ENCODE peak calls at places on chromosomes 5 and 9, in eight cellular contexts. R, T, D, X, H, O, Y and K are unnamed samples.

GRCh38 chr9:5509573-5509972 is 758 bp upstream of the PDCD1LG2 start:
- DNase-seq in Y (no peak), X (no peak), T (no peak), H (no peak), O (no peak), D (no peak), R (no peak), K (no peak)

GRCh38 chr9:114450181-114450580 is 55.1 kb downstream of the WHRN start:
- DNase-seq in X (no peak), R (no peak), D (no peak), Y (no peak), O (no peak), H (no peak), T (no peak), K (no peak)

GRCh38 chr5:176402684-176403083 is 13.7 kb downstream of the CLTB start:
- DNase-seq in O (no peak), H (no peak), D (peak), R (no peak), Y (peak), X (no peak), T (no peak), K (no peak)

GRCh38 chr5:143913008-143913752 is 101.2 kb downstream of the HMHB1 start:
- DNase-seq in H (no peak), O (no peak), Y (no peak), R (no peak), D (no peak), X (no peak), T (no peak), K (no peak)

GRCh38 chr5:31412324-31412723 is 119.6 kb downstream of the DROSHA start:
- DNase-seq in R (no peak), T (no peak), O (no peak), H (no peak), D (no peak), X (no peak), Y (no peak), K (no peak)

GRCh38 chr9:70101265-70101664 is 57.6 kb downstream of the MAMDC2 start:
- DNase-seq in X (no peak), Y (no peak), R (no peak), O (no peak), H (no peak), D (no peak), T (no peak), K (no peak)

GRCh38 chr5:82365744-82366228 is 87.6 kb upstream of the RPS23 start:
- DNase-seq in T (no peak), X (no peak), H (no peak), Y (no peak), O (no peak), D (no peak), R (no peak), K (no peak)

GRCh38 chr9:37486256-37486615 is 488 bp downstream of the POLR1E start:
- DNase-seq in H (no peak), R (no peak), Y (no peak), T (no peak), D (no peak), X (no peak), O (no peak), K (no peak)

GRCh38 chr5:112386716-112387115 is 32.4 kb downstream of the EPB41L4A start:
- DNase-seq in Y (no peak), X (no peak), R (no peak), T (no peak), D (no peak), O (no peak), H (no peak), K (no peak)

GRCh38 chr5:76855961-76856360 is 6.1 kb downstream of the S100Z start:
- DNase-seq in T (no peak), Y (no peak), D (no peak), X (no peak), O (no peak), H (peak), R (no peak), K (peak)

GRCh38 chr9:119961774-119962408 is 592.7 kb upstream of the BRINP1 start:
- DNase-seq in D (no peak), R (peak), X (no peak), O (no peak), H (no peak), Y (peak), T (no peak), K (no peak)

GRCh38 chr5:31854625-31855526 is 215.9 kb downstream of the PDZD2 start:
- DNase-seq in R (peak), X (peak), Y (peak), D (no peak), T (no peak), O (no peak), H (no peak), K (no peak)

GRCh38 chr9:14373319-14373632 is 59.3 kb upstream of the NFIB start:
- DNase-seq in R (no peak), Y (no peak), O (no peak), H (no peak), D (no peak), X (no peak), T (no peak), K (no peak)

GRCh38 chr9:128349772-128350171 is 9.4 kb downstream of the SLC27A4 start:
- DNase-seq in Y (no peak), H (no peak), X (no peak), R (no peak), D (no peak), O (no peak), T (no peak), K (no peak)

GRCh38 chr5:16492398-16493175 is 27.0 kb upstream of the ZNF622 start:
- DNase-seq in X (peak), D (no peak), T (no peak), H (no peak), R (peak), O (no peak), Y (no peak), K (no peak)

GRCh38 chr5:2739360-2740050 is 12.0 kb downstream of the IRX2 start:
- DNase-seq in H (no peak), X (no peak), O (no peak), D (peak), R (no peak), Y (no peak), T (no peak), K (no peak)

GRCh38 chr9:93258419-93258817 is 74.5 kb downstream of the WNK2 start:
- DNase-seq in H (no peak), D (peak), O (no peak), T (no peak), X (no peak), Y (no peak), R (peak), K (no peak)

GRCh38 chr5:38453506-38453905 is 102.9 kb downstream of the LIFR start:
- DNase-seq in R (no peak), O (peak), X (no peak), D (no peak), Y (no peak), H (peak), T (no peak), K (no peak)

GRCh38 chr5:9160747-9161146 is 385.1 kb downstream of the SEMA5A start:
- DNase-seq in H (no peak), R (no peak), Y (no peak), D (no peak), O (no peak), T (no peak), X (no peak), K (no peak)

GRCh38 chr9:17531642-17532254 is 47.1 kb upstream of the SH3GL2 start:
- DNase-seq in T (no peak), R (no peak), D (no peak), Y (no peak), O (no peak), H (no peak), X (peak), K (no peak)

GRCh38 chr5:102666164-102666951 is 88.7 kb upstream of the PAM start:
- DNase-seq in O (no peak), X (no peak), D (no peak), Y (no peak), T (no peak), H (no peak), R (no peak), K (no peak)

GRCh38 chr9:137370865-137371520 is 52.0 kb downstream of the EXD3 start:
- DNase-seq in R (peak), D (peak), T (no peak), H (no peak), X (no peak), Y (no peak), O (no peak), K (no peak)

GRCh38 chr9:17402309-17402708 is 176.6 kb upstream of the SH3GL2 start:
- DNase-seq in Y (no peak), D (no peak), X (no peak), O (no peak), R (no peak), T (no peak), H (no peak), K (no peak)

GRCh38 chr9:6590772-6591384 is 54.7 kb downstream of the GLDC start:
- DNase-seq in T (no peak), Y (no peak), O (no peak), R (no peak), D (no peak), H (no peak), X (no peak), K (no peak)

GRCh38 chr9:95552814-95553546 is 36.2 kb upstream of the PTCH1 start:
- DNase-seq in D (peak), O (no peak), X (peak), H (no peak), R (peak), Y (peak), T (no peak), K (no peak)

GRCh38 chr5:69450116-69450515 is 35.2 kb downstream of the MARVELD2 start:
- DNase-seq in T (no peak), R (no peak), O (no peak), Y (no peak), D (no peak), X (no peak), H (no peak), K (no peak)

DNA sequence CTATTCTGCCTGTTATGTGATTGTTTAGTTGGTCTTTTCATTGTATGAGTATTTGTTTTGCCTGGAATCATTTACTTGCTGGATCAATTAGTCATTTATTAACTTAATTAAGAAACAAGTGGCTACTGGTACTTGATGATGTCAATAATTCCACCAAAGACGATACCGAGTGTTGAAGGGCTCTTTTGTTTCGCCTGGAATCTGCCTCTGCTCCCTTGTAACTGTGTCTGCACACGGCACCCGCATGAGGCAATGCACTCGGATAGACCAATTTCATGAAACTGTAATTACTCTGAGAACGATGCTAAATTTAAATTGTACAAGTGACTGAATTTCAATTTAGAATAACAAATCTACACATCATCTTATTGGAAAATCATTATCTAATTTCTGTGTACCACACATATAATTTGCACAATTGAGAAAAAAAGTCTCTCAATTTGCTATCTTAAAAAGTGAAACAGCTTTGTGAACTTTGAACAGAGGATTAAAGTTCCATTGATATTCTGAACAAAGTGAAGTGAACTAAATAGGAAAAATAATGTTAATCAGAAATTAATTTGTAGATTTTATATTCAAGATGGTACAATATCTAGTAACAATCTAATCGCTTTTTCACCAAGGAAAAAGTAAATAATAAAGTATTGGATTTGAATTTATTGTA is 143.2 kb downstream of the CTNND2 start:
- DNase-seq in D (no peak), X (no peak), O (no peak), T (no peak), Y (no peak), H (no peak), R (no peak), K (no peak)
- H3K27ac ChIP-seq in D (no peak), X (no peak), O (no peak), T (no peak), Y (no peak), H (no peak), R (no peak), K (no peak)

GRCh38 chr5:56148453-56148971 is 84.6 kb downstream of the ANKRD55 start:
- DNase-seq in O (no peak), T (no peak), X (no peak), R (no peak), H (no peak), D (no peak), Y (no peak), K (no peak)
- H3K27ac ChIP-seq in O (peak), T (no peak), X (no peak), R (no peak), H (no peak), D (no peak), Y (no peak), K (no peak)

DNA sequence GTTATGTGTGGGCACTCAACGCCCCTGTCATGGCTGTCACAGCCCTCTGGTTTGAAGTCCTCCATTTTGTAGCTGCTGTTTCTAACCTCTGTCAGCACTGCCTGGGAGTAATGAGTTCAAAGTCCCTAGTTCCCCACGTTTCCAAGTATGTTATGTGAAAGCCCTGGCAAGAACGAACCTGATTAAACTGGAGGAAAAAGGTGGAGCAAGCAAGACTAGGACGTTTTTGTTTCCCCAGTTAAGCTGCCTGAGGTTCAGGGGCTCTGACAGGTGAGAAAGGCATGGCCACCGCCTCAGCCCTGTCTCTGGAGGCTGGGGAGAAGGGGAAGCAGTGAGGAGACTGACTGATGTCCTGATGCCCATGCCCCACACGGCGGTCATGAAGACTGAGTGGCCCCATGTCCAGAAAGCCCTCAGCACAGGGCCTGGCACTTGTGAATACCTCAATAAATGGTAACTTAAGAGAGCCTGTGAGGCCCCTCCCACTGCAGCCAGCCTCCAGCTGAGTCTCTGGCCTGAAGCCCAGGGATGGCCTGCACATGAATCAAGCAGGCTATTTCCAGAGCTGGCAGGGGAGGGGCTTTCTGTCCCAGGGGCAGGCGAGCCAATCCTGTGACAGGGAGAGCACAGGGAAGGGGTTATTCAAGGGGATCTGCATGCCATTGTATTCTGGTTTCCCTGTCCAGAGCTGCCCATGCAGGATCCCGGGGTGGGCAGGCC is 61.8 kb downstream of the PFDN1 start:
- DNase-seq in X (peak), H (no peak), O (no peak), R (peak), D (no peak), T (peak), Y (peak), K (no peak)
- H3K27ac ChIP-seq in X (peak), H (no peak), O (no peak), R (peak), D (no peak), T (no peak), Y (peak), K (peak)

DNA sequence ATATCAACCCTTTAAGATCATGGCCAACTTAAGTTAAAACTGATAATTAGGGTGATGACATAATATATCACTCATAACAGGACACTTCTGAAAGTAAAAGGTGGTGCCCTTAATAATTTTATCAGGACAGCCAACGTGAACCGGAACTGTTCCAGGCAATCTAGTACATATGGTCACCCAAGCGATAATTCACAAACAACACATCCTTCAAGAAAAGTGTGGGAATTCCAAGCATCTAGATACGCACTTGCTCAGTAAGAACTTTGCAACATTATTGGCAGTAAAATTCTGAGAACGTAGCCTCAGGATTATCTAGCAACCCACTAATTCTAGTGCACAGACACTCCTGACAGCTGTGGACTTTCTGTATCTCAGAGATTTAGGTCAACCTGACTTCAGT is 85.7 kb downstream of the ALDH7A1 start:
- DNase-seq in H (no peak), Y (no peak), X (no peak), T (no peak), O (no peak), D (no peak), R (no peak), K (no peak)
- H3K27ac ChIP-seq in H (no peak), Y (peak), X (peak), T (peak), O (no peak), D (peak), R (no peak), K (peak)

GRCh38 chr9:35510366-35510744 is 20.4 kb downstream of the RUSC2 start:
- DNase-seq in O (no peak), X (no peak), Y (no peak), T (no peak), D (no peak), H (no peak), R (no peak), K (no peak)

GRCh38 chr9:35506359-35506758 is 16.4 kb downstream of the RUSC2 start:
- DNase-seq in D (no peak), X (no peak), Y (no peak), T (no peak), H (no peak), R (no peak), O (no peak), K (no peak)

GRCh38 chr9:35508069-35508468 is 18.2 kb downstream of the RUSC2 start:
- DNase-seq in X (no peak), R (no peak), O (no peak), Y (no peak), H (no peak), D (no peak), T (no peak), K (no peak)

GRCh38 chr9:35511453-35511852 is 21.5 kb downstream of the RUSC2 start:
- DNase-seq in H (no peak), O (no peak), X (no peak), T (no peak), Y (no peak), D (no peak), R (no peak), K (no peak)

DNA sequence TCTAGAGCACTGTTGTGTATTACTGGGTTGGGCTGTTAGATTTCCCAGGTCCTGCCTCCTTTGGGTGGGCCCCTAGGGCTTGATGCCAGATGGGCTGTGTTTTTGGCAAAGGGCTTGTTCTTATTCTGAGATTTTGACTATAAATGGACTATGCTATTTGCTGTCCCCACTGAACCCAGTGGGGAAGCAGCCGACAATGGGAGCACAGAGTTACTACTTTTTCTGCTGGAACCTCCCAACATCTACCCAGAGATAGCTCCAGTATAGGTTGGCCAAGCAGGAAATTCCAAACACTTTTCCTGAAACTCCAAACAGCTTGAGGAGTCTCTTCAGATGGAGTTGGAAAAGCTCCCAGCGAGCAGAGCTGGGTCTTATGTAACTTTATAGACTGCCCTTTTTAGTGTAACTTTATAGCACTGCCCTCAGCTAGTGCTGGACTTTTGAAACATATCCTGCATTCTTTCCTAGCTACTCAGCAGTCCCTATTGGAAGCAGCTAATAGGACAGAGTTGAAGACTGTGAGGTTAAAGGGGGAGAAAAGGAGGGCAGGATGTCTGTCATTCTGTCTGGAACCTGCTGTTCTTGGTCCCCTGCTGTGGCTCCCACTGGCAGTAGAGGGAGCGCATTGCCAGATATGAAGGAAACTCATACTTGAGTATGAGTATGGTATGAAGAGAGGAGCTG is 21.0 kb downstream of the RUSC2 start:
- DNase-seq in R (peak), D (no peak), T (peak), O (no peak), Y (peak), X (peak), H (no peak), K (no peak)
- H3K27ac ChIP-seq in R (peak), D (peak), T (peak), O (no peak), Y (peak), X (peak), H (no peak), K (peak)

GRCh38 chr5:124751031-124751430 is 4.6 kb upstream of the ZNF608 start:
- DNase-seq in R (no peak), T (no peak), D (no peak), Y (no peak), X (no peak), O (no peak), H (no peak), K (no peak)
- H3K27ac ChIP-seq in R (no peak), T (no peak), D (no peak), Y (no peak), X (no peak), O (no peak), H (no peak), K (no peak)

GRCh38 chr9:130451004-130451390 is 6.2 kb downstream of the ASS1 start:
- DNase-seq in O (no peak), R (no peak), Y (peak), T (no peak), X (no peak), D (no peak), H (no peak), K (no peak)
- H3K27ac ChIP-seq in O (no peak), R (peak), Y (peak), T (peak), X (peak), D (no peak), H (no peak), K (peak)

GRCh38 chr5:42982107-42982622 is 58.0 kb downstream of the ANXA2R start:
- DNase-seq in H (no peak), T (no peak), X (no peak), Y (no peak), R (no peak), D (no peak), O (no peak), K (no peak)
- H3K27ac ChIP-seq in H (peak), T (no peak), X (no peak), Y (no peak), R (no peak), D (no peak), O (no peak), K (peak)